ENCODE peak calls at places on chromosomes 12 and 14, in six cellular contexts. R, P, O, Y, Z and E are unnamed samples. For H3K36me3, the result is how much of the 10 kb centered on the place peaks cover.

GRCh38 chr14:99636487-99636886 is 8.4 kb upstream of the HHIPL1 start:
- DNase-seq in P (no peak), Z (no peak), R (no peak), O (no peak), Y (no peak), E (no peak)

GRCh38 chr12:71871116-71871515 is 31.6 kb downstream of the TBC1D15 start:
- DNase-seq in R (no peak), Z (no peak), P (no peak), Y (no peak), O (no peak), E (no peak)

GRCh38 chr12:47078733-47079364 is 572 bp upstream of the PCED1B start:
- DNase-seq in R (peak), Y (peak), P (peak), O (no peak), Z (peak), E (peak)

GRCh38 chr14:57492859-57493258 is 798 bp downstream of the CCDC198 start:
- DNase-seq in Y (no peak), Z (no peak), O (peak), P (no peak), R (no peak), E (no peak)

GRCh38 chr12:26195641-26196423 is 459 bp downstream of the SSPN start:
- DNase-seq in O (peak), R (peak), P (peak), Y (peak), Z (peak), E (peak)

GRCh38 chr14:105005929-105006830 is 14.7 kb downstream of the CDCA4 start:
- DNase-seq in R (no peak), Y (peak), Z (no peak), O (no peak), P (peak), E (no peak)

GRCh38 chr12:25458047-25458552 is 95.0 kb downstream of the LMNTD1 start:
- DNase-seq in Z (no peak), P (no peak), O (peak), Y (no peak), R (peak), E (no peak)

GRCh38 chr12:84719997-84720396 is 192.6 kb downstream of the SLC6A15 start:
- DNase-seq in R (no peak), Z (no peak), P (no peak), Y (no peak), O (no peak), E (no peak)

GRCh38 chr12:74337951-74338350 is 199.7 kb upstream of the ATXN7L3B start:
- DNase-seq in Z (no peak), O (no peak), R (no peak), Y (no peak), P (no peak), E (no peak)

GRCh38 chr12:83823386-83824045 is 1089.1 kb downstream of the SLC6A15 start:
- DNase-seq in Y (no peak), R (peak), O (no peak), P (peak), Z (no peak), E (no peak)

GRCh38 chr12:25775968-25776367 is 182.5 kb upstream of the RASSF8 start:
- DNase-seq in O (peak), R (no peak), Y (no peak), Z (no peak), P (no peak), E (no peak)

GRCh38 chr12:12881495-12881894 is 9.9 kb upstream of the GPRC5A start:
- DNase-seq in Z (no peak), O (no peak), Y (no peak), R (no peak), P (no peak), E (no peak)

GRCh38 chr12:12897286-12897685 is 5.9 kb downstream of the GPRC5A start:
- DNase-seq in P (no peak), R (no peak), Y (no peak), Z (no peak), O (no peak), E (no peak)

GRCh38 chr12:46556105-46556559 is 183.6 kb upstream of the SLC38A2 start:
- DNase-seq in P (no peak), Z (no peak), R (no peak), Y (no peak), O (peak), E (no peak)

GRCh38 chr12:131230340-131231099 is 276.8 kb downstream of the ADGRD1 start:
- DNase-seq in R (no peak), O (no peak), P (peak), Y (no peak), Z (no peak), E (no peak)

GRCh38 chr12:77238368-77238767 is 173.0 kb upstream of the E2F7 start:
- DNase-seq in P (no peak), Z (no peak), Y (no peak), R (no peak), O (no peak), E (no peak)

GRCh38 chr14:92609955-92610354 is 96.4 kb downstream of the RIN3 start:
- DNase-seq in Z (no peak), R (no peak), O (no peak), P (no peak), Y (no peak), E (no peak)

GRCh38 chr12:40439771-40440492 is 215.1 kb downstream of the LRRK2 start:
- DNase-seq in R (no peak), O (no peak), P (no peak), Z (no peak), Y (no peak), E (no peak)

GRCh38 chr12:39816671-39817185 is 197.1 kb upstream of the ABCD2 start:
- DNase-seq in O (peak), P (no peak), Y (no peak), R (no peak), Z (no peak), E (no peak)

GRCh38 chr14:87745507-87746118 is 247.4 kb downstream of the GALC start:
- DNase-seq in Z (no peak), P (no peak), R (peak), Y (no peak), O (no peak), E (no peak)

GRCh38 chr12:12398026-12398859 is 41.4 kb downstream of the BORCS5 start:
- DNase-seq in R (peak), Z (no peak), P (no peak), Y (no peak), O (peak), E (peak)

GRCh38 chr14:54219281-54220121 is 177.3 kb upstream of the CDKN3 start:
- DNase-seq in O (no peak), R (no peak), P (no peak), Y (no peak), Z (no peak), E (no peak)

GRCh38 chr12:10101042-10101579 is 2.3 kb upstream of the CLEC1A start:
- DNase-seq in R (no peak), Y (no peak), O (peak), P (no peak), Z (no peak), E (no peak)

GRCh38 chr12:76883826-76884225 is 5.0 kb upstream of the CSRP2 start:
- DNase-seq in Z (no peak), O (no peak), R (peak), P (no peak), Y (no peak), E (no peak)

DNA sequence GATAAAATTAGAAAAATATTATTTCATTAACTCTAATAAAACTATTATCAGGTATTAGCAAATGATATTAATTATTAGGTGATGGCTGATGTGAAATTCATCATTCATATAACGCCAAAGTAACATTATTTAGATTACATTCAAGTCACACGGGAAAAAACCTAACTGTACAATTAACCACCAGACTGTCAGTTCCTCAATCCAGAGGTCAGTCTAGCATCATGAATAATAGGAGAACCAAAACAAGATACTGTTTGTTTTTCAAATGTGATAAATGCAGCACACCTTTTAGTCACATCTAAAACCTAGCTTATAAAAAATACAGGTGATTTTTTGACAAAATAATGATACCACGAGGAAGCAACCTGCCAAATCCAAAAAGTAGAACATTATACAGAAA is 19.6 kb downstream of the SENP1 start:
- DNase-seq in O (no peak), P (no peak), R (no peak), Y (no peak), Z (no peak), E (no peak)
- H3K36me3 ChIP-seq in O (under half), P (under half), R (under half), Y (under half), Z (half or more), E (half or more)

DNA sequence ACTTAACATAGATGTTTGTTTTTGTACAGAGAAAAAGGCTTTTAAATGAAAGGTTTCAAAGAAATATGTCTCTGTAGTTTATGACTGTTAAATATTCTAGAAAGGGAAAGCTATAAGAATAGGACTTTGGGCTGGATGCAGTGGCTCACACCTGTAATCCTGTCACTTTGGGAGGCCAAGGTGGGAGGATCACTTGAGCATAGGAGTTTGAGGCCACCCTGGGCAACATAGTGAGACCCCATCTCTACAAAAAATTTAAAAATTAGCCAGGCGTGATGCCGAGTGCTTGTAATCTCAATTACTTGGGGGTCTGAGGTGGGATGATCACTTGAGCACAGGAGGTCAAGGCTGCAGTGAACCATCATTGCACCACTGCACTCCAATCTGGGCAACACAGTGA is 11.4 kb downstream of the GPX2 start:
- DNase-seq in Y (no peak), R (no peak), Z (no peak), O (no peak), P (no peak), E (no peak)
- H3K36me3 ChIP-seq in Y (under half), R (under half), Z (half or more), O (under half), P (under half), E (under half)

GRCh38 chr12:109232731-109233130 is 76.4 kb downstream of the FOXN4 start:
- DNase-seq in Y (no peak), P (no peak), O (no peak), Z (no peak), R (no peak), E (no peak)
- H3K36me3 ChIP-seq in Y (under half), P (under half), O (under half), Z (half or more), R (under half), E (half or more)

DNA sequence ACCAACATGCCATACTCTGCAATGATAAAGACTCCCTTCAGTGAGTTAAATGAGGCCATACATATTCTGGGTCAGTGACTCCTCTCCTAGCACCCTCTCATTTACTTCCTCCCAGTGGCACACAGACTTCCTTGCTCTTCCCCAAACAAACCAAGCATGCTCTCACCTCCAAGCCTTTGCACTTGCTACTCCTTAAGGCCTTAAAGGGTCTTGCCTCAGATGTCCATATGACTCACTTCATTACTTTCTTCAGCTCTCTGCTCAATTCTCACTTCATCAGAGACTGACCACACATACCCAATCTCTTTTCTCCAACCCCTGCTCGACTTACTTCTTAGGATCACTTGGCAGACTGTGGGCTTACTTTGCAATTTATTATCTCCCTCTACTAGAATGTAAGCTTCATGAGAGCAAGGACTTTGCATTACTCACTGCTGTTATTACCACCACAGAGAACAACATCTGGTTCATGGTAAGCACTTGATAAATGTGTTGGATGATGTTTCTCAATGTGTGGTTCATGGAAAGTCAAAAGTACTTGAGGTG is 22.8 kb downstream of the DDX24 start:
- DNase-seq in R (no peak), P (no peak), Z (no peak), O (no peak), Y (no peak), E (no peak)
- H3K36me3 ChIP-seq in R (under half), P (under half), Z (half or more), O (under half), Y (under half), E (half or more)

DNA sequence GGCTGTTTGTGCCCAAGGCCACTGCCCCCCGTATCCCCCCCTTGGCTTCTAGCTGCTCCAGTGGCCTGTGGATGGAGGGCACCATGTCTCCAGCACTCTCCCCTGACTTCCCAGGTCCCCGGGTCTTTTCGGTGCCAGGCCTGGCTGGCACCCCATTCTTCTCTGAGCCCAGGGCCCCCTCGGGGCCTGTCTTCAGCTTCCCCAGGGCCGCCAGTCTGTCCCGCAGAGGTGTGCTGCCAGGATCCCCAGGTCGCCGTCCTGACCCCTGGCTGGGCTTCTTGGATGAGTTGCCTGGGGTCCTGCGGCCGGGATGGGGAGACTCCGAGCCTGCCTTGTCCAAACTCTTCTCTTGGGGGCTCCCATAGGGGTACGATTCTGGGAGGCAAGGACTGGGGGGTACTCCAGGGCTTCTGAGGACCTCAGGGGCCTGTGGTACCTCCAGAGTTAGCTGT is 32.5 kb downstream of the NCKAP5L start:
- DNase-seq in R (no peak), Y (no peak), P (peak), Z (no peak), O (no peak), E (no peak)
- H3K36me3 ChIP-seq in R (under half), Y (under half), P (under half), Z (half or more), O (under half), E (half or more)

GRCh38 chr12:51377099-51377984 is 13.9 kb downstream of the GALNT6 start:
- DNase-seq in Y (no peak), O (no peak), R (no peak), Z (no peak), P (no peak), E (no peak)
- H3K36me3 ChIP-seq in Y (under half), O (under half), R (under half), Z (under half), P (under half), E (under half)